ENCODE peak calls at places on chromosome 11, in four cellular contexts. H is mesenchymal stem cell, D is colonic mucosa, R is spleen. S is an unnamed sample. For H3K27me3, H3K4me1 and H3K36me3, the result is how much of the 10 kb centered on the place peaks cover.

GRCh38 chr11:65428578-65429068 is 6.0 kb downstream of the NEAT1 start:
- DNase-seq in H (no peak), D (peak), R (peak), S (peak)

GRCh38 chr11:121547574-121547973 is 94.8 kb upstream of the SORL1-AS1 start:
- DNase-seq in H (no peak), D (peak), R (no peak), S (no peak)

GRCh38 chr11:126392638-126393023 is 37.1 kb downstream of the ST3GAL4 start:
- DNase-seq in H (no peak), D (no peak), R (peak), S (no peak)

GRCh38 chr11:60844045-60844869 is 2.3 kb downstream of the CCDC86 start:
- DNase-seq in H (peak), D (no peak), R (no peak), S (peak)

GRCh38 chr11:86162257-86162656 is 82.3 kb upstream of the EED start:
- DNase-seq in H (peak), D (no peak), R (no peak), S (no peak)

GRCh38 chr11:66337103-66337899 is 1.1 kb upstream of the RIN1 start:
- DNase-seq in H (peak), D (no peak), R (peak), S (no peak)

GRCh38 chr11:27934830-27935145 is 173.2 kb downstream of the KIF18A start:
- DNase-seq in H (peak), D (no peak), R (no peak), S (no peak)

GRCh38 chr11:23284626-23285025 is 424.4 kb upstream of the CCDC179 start:
- DNase-seq in H (peak), D (no peak), R (no peak), S (no peak)

GRCh38 chr11:17541330-17541885 is 2.8 kb downstream of the USH1C start:
- DNase-seq in H (no peak), D (peak), R (peak), S (no peak)

GRCh38 chr11:2126520-2127085 is 12.6 kb downstream of the IGF2 start:
- DNase-seq in H (no peak), D (no peak), R (no peak), S (no peak)

GRCh38 chr11:61327669-61328071 is 5.2 kb downstream of the DDB1 start:
- DNase-seq in H (no peak), D (no peak), R (no peak), S (no peak)

DNA sequence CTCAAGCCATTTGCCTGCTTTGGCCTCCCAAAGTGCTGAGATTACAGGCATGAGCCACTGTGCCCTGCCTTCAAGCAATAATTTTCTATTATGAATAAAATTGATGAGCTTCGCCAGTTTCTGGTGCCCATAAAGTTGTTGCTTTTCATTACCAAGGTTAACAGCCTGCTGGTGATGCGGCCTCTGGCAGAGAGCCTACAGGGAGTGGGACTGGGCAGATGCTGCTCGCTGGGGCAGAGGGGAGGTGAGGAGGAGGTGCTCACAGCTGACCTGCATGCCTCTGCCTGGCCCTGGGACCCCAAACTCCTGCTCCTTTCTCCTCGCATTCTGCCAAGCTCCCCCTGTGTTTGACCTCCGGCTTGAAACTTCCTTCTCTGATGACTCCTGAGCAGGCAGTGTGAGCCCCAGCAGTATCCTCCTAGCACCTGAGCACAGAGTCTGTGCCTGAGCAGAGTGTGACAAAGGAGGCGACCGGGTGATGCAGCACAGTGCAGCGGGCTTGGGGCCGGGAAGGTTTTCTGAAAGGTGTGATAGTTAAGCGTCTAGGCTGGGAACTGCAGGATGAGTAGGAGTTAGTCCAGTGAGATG is 56.1 kb upstream of the B3GAT1 start:
- DNase-seq in H (no peak), D (peak), R (no peak), S (no peak)
- H3K27me3 ChIP-seq in H (under half), D (under half), R (under half), S (under half)

GRCh38 chr11:96329419-96329818 is 13.6 kb downstream of the MAML2 start:
- DNase-seq in H (no peak), D (no peak), R (no peak), S (no peak)

GRCh38 chr11:96329855-96330510 is 13.0 kb downstream of the MAML2 start:
- DNase-seq in H (no peak), D (no peak), R (no peak), S (no peak)

GRCh38 chr11:96332236-96332761 is 10.7 kb downstream of the MAML2 start:
- DNase-seq in H (peak), D (no peak), R (no peak), S (no peak)

GRCh38 chr11:96331556-96332168 is 11.3 kb downstream of the MAML2 start:
- DNase-seq in H (no peak), D (no peak), R (no peak), S (no peak)

GRCh38 chr11:96330511-96330859 is 12.5 kb downstream of the MAML2 start:
- DNase-seq in H (no peak), D (no peak), R (no peak), S (no peak)
- H3K4me1 ChIP-seq in H (under half), D (under half), R (under half), S (under half)

GRCh38 chr11:36452231-36452630 is 57.8 kb downstream of the TRAF6 start:
- DNase-seq in H (peak), D (no peak), R (no peak), S (no peak)
- H3K36me3 ChIP-seq in H (half or more), D (under half), R (under half), S (under half)

GRCh38 chr11:68116126-68116525 is 5.1 kb downstream of the CHKA start:
- DNase-seq in H (no peak), D (peak), R (no peak), S (no peak)
- H3K27me3 ChIP-seq in H (under half), D (under half), R (under half), S (under half)

GRCh38 chr11:119339581-119340334 is 925 bp downstream of the C1QTNF5 start:
- DNase-seq in H (peak), D (peak), R (peak), S (peak)
- H3K4me1 ChIP-seq in H (under half), D (under half), R (under half), S (under half)

DNA sequence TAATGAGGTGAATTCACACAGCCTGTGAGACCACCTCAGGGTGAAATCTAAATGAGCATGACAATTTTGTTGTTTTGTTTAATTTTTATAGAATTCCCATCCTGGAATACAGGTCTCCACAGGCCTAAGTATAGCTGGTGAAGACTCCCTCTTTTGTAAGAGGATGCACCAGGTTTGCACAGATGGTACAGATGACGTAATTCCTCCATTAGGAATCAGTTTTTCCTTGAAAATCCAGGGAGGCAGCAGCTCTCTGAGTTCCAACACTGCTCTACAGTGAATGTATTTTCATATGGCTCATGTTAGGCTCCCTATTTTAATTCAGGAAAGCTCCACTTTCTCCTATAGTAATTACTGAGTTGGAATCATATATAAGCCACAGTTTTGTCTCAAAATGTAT is 47.2 kb downstream of the USP28 start:
- DNase-seq in H (no peak), D (no peak), R (no peak), S (no peak)
- H3K36me3 ChIP-seq in H (under half), D (under half), R (under half), S (under half)

DNA sequence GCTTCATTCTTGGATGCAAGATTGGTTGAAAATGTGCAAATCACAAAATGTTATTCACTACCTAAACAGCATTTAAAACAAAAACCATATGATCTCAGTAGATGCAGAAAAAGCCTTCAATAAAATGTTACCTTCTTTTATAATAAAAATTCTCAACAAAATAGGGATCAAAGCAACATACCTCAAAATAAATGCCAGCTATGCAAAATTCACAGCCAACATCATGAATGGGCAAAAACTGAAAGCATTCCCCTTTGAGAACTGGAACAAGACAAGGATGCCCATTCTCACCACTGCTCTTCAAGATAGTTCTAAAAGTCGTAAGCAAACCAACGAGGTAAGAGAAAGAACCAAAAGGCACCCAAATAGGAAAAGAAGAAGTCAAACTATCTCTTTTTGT is 2.0 kb downstream of the OR5AK2 start:
- DNase-seq in H (no peak), D (no peak), R (no peak), S (no peak)
- H3K27me3 ChIP-seq in H (under half), D (under half), R (under half), S (under half)

S was measured in pancreas.